ENCODE peak calls at places on chromosomes 13 and 19, in four cellular contexts. U is iPS DF 6.9, Z is HFF-Myc, A is skeletal muscle cell. C is an unnamed sample.

GRCh38 chr13:24511824-24512207 is 762 bp downstream of the PARP4 start:
- DNase-seq in U (no peak), Z (no peak), A (no peak), C (no peak)

GRCh38 chr13:79780240-79780639 is 299.3 kb downstream of the NDFIP2 start:
- DNase-seq in U (no peak), Z (no peak), A (no peak), C (no peak)

GRCh38 chr19:27966390-27966816 is 1246.5 kb downstream of the UQCRFS1 start:
- DNase-seq in U (no peak), Z (no peak), A (no peak), C (no peak)

GRCh38 chr13:36766295-36766694 is 52.7 kb upstream of the RFXAP start:
- DNase-seq in U (no peak), Z (no peak), A (peak), C (no peak)

GRCh38 chr13:33639640-33640080 is 178.3 kb upstream of the RFC3 start:
- DNase-seq in U (no peak), Z (no peak), A (no peak), C (no peak)

GRCh38 chr19:54121259-54121658 is 5.7 kb downstream of the PRPF31 start:
- DNase-seq in U (no peak), Z (no peak), A (no peak), C (no peak)

GRCh38 chr13:111388851-111389500 is 68.5 kb downstream of the TEX29 start:
- DNase-seq in U (no peak), Z (no peak), A (no peak), C (no peak)

GRCh38 chr13:106393776-106394175 is 141.7 kb downstream of the EFNB2 start:
- DNase-seq in U (no peak), Z (no peak), A (no peak), C (no peak)

GRCh38 chr19:31135841-31136240 is 213.4 kb downstream of the TSHZ3 start:
- DNase-seq in U (no peak), Z (no peak), A (no peak), C (no peak)

GRCh38 chr19:50214699-50215543 is 11.5 kb downstream of the MYH14 start:
- DNase-seq in U (no peak), Z (no peak), A (no peak), C (no peak)

GRCh38 chr19:17037184-17037583 is 10.6 kb upstream of the CPAMD8 start:
- DNase-seq in U (no peak), Z (no peak), A (no peak), C (no peak)

GRCh38 chr13:68056816-68057710 is 826.9 kb upstream of the PCDH9 start:
- DNase-seq in U (no peak), Z (no peak), A (peak), C (peak)

GRCh38 chr19:10292789-10293636 is 3.3 kb downstream of the ICAM5 start:
- DNase-seq in U (no peak), Z (no peak), A (no peak), C (no peak)

GRCh38 chr19:56725829-56726424 is 54.4 kb upstream of the ZNF835 start:
- DNase-seq in U (no peak), Z (no peak), A (no peak), C (no peak)

GRCh38 chr13:32039056-32039455 is 7.5 kb downstream of the FRY start:
- DNase-seq in U (no peak), Z (no peak), A (no peak), C (no peak)

GRCh38 chr13:113119166-113119821 is 3.3 kb upstream of the F10 start:
- DNase-seq in U (no peak), Z (no peak), A (no peak), C (no peak)

GRCh38 chr19:35860818-35861639 is 4.3 kb downstream of the KIRREL2 start:
- DNase-seq in U (peak), Z (no peak), A (no peak), C (peak)

GRCh38 chr13:20457670-20458069 is 68.0 kb downstream of the CRYL1 start:
- DNase-seq in U (no peak), Z (no peak), A (no peak), C (no peak)

GRCh38 chr13:109783447-109783814 is 3.0 kb downstream of the IRS2 start:
- DNase-seq in U (no peak), Z (no peak), A (no peak), C (no peak)
- H3K4me3 ChIP-seq in U (no peak), Z (peak), A (peak), C (peak)

DNA sequence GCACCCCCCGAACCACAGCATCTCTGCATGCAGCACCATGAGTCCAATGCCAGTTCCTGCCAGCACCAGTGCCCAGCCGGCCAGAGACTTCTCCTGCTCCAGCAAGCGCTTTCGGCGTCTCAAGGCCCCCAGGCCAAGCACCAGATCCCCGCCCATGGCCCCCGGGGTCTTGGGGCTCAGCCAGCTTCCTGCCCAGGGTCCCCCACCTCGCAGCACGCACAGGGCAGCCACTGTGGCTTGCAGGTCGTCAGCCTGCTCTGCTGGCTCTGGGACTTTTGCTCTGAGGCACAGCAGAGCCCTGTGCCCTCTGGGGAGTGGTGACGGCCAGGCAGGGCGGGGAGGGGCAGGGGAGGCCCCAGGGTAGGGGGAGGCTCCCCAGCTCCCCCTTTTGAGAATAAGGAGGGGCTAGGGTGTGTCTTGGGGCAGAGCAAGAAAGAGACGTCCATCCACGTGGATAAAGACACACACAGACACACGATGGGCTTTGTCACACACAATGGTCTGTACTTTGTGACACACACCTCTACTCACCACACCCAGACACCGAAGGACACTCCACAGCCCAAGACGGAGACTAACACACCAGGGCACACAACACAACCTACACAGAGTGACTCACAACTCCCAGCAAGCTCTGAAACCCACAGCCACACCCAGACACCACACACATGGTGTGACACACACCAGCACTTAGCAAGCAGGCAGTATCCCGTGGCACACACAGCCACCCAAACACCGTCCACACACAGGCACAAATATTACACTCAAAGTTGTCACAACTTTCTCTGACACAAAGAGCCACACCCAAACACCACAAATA is at the start of gene KCNN4:
- DNase-seq in U (no peak), Z (peak), A (no peak), C (no peak)
- H3K4me3 ChIP-seq in U (no peak), Z (peak), A (no peak), C (no peak)

DNA sequence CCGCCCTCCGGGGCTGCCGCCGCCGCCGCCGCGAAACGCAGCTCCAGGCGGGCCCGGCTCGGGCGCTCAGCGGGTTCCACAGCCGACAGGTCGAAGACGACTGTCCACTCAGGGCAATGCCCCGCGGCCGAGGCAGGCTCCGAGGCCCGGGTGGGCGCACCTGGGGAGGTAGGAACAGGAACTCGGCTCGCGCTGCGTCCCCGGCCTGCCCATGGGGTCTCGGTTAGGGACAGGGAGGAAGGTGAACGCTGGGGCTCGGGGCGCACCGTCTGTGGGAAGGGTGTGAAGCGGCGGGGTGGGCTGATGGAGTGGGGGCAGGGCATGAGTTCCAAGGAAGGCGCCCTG is 26.8 kb downstream of the CERS1 start:
- DNase-seq in U (no peak), Z (no peak), A (no peak), C (no peak)
- H3K4me3 ChIP-seq in U (no peak), Z (no peak), A (no peak), C (no peak)

DNA sequence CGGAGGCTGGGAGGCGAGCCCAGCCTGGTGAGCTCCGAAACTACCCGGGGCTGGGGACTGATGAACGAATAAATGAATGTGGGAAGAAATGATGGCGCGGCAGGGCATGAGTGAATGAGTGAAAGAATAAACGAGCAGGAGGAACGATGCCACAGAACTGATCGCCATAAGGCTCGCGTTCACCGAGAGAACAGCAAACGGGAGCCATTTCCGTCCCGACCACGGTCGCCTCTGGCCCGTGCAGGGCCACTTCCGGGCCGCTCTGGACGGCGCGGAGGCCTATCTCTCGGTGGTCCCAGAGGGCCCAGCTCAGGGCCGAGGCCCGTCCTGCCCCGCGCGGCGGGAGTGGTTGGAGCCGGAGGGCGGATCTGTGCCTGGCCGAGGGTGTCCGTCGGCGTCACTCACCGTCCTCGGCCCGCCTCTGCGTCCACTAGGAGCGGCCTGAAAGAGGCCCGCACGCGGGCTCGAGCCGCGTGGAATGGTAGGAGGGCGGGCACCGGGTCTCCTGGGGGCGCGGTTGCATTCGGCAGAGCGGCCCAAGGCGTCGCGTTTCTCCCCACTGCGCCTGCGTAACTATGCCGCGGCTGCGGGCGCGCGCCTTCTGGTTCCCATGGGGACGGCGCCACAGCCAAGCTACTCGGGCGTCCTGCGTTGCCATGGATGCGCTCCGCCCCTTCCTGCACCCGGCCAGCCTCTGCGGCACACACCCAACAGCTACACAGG is at the start of gene ZNF497:
- DNase-seq in U (peak), Z (peak), A (peak), C (peak)
- H3K4me3 ChIP-seq in U (peak), Z (peak), A (peak), C (peak)

DNA sequence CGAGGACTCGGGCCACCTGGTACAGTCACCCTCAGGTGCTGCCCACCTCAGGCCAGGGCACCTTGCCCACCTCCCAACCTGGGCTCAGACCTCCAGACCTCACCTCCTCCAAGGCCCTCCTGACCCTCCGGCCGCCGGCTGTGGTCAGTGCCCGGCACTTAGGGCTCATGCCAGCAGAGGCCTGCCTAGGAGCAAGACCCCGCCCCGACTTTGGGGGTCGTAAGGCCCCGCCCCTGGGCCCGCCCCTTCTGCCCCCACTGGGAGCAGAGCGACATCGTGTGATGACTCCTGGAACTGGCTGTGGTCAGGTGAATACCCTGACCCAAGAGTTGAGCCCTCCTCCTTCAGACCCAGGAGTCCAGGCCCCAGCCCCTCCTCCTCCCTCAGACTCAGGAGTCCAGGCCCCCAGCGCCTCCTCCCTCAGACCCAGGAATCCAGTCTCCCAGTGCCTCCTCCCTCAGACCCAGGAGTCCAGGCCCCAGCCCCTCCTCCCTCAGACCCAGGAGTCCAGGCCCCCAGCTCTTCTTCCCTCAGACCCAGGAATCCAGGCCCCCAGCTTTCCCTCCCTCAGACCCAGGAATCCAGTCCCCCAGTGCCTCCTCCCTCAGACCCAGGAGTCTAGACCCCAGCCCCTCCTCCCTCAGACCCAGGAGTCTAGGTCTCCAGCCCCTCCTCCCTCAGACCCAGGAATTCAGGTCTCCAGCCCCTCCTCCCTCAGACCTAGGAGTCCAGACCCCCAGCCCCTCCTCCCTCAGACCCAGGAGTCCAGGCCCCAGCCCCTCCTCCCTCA is at the start of gene SBK2:
- DNase-seq in U (no peak), Z (no peak), A (no peak), C (no peak)
- H3K4me3 ChIP-seq in U (peak), Z (no peak), A (peak), C (no peak)

GRCh38 chr13:101331731-101332130 is 84.6 kb downstream of the NALCN start:
- DNase-seq in U (no peak), Z (no peak), A (no peak), C (no peak)
- H3K4me3 ChIP-seq in U (no peak), Z (no peak), A (no peak), C (no peak)

GRCh38 chr19:1229837-1230584 is 7.8 kb downstream of the CBARP start:
- DNase-seq in U (no peak), Z (no peak), A (no peak), C (no peak)
- H3K4me3 ChIP-seq in U (no peak), Z (no peak), A (no peak), C (no peak)

DNA sequence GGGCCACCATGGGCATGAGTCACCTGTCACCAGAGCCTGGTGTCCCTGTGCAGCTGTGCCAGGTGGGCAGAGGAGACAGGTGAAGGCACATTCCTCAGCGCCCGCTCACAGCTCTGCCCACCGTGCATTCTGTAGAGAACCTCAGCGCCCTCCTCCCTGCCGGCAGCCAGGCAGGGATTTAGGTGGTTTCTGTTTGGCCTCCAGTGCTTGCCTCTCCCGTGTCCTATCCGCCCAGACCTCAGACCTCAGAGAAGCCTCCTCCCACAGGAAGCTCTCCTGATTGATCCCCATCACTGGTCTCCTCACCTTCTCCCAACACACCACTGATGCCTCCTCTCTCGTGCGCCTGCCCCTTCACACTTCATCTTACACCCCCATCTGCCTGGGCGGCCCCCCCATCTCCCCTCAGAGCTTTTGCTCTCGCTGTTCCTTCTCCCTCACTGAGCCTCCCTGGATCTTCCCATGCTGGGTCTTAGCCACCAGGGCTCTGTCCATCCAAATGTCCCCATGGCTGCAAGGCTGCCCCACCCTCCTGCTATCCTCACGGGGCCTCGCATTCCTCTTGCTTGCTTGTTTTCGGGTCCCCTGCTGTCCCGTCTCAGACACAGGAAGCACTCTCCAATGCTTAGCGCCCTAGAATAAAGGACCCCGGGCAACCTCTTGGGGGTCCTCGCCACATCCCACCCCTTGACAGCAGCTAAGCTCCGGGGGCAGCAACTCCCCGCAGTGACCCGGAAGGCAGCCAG is 23.9 kb downstream of the SH3GL1 start:
- DNase-seq in U (no peak), Z (no peak), A (no peak), C (no peak)
- H3K4me3 ChIP-seq in U (no peak), Z (no peak), A (no peak), C (no peak)

DNA sequence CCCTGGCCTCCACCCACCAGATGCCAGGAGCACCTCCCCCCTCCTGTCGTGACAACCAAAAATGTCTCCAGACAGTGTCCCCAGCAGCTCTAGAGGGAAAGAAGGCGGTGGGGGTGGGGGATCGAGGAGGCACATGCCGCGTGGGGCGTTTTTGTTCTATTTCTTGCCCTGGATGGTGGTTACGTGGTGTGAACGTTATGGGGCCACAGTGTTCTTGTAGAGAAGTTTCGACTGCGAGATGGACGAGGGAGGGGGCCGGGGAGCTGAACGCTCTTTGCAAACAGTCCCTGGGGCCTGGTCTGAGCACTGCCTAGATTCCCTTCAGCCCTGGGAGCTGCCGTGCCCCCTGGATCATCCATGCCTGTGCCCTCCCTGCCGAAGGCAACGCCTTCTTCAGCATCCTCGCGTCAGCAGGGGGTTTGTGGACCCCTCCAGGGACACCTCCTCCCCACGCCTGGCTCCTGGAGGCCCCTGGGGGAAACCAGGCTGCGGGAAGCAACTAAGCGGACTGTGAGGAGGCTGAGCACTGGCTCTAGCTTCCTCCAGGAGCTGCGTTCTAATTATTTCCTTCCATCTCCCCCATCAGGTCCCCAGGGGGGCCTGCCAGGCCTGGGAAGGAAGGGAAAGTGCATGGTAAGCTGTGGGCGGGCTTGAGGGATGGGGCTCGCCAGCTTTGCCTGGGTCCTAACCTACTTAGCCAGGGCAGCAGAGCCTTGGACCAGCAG is 131.5 kb downstream of the IER2 start:
- DNase-seq in U (no peak), Z (no peak), A (peak), C (no peak)
- H3K4me3 ChIP-seq in U (no peak), Z (no peak), A (no peak), C (no peak)